ENCODE peak calls at places on chromosomes 5 and 9, in eight cellular contexts. G is spleen, K is stomach, E is endothelial cell of umbilical vein, R is A549, C is ovary, O is sigmoid colon, U is uterus. Z is an unnamed sample. For H3K4me1, the result is how much of the 10 kb centered on the place peaks cover.

GRCh38 chr9:88481933-88482332 is 53.0 kb upstream of the NXNL2 start:
- DNase-seq in R (peak), E (no peak), O (no peak), C (no peak), K (no peak), U (no peak), G (no peak), Z (no peak)

GRCh38 chr9:127166651-127167524 is 44.5 kb upstream of the ANGPTL2 start:
- DNase-seq in R (no peak), K (peak), G (peak), O (peak), E (no peak), U (peak), C (no peak), Z (peak)

GRCh38 chr9:36637491-36638270 is 65.0 kb downstream of the MELK start:
- DNase-seq in O (no peak), G (no peak), C (no peak), R (no peak), U (no peak), E (peak), K (no peak), Z (no peak)

GRCh38 chr5:136094913-136095641 is 37.6 kb upstream of the SMAD5 start:
- DNase-seq in U (no peak), O (no peak), C (no peak), K (no peak), E (no peak), R (no peak), G (no peak), Z (no peak)

GRCh38 chr9:17852108-17852507 is 273.2 kb downstream of the SH3GL2 start:
- DNase-seq in K (no peak), U (no peak), G (no peak), E (no peak), O (no peak), R (no peak), C (no peak), Z (no peak)

GRCh38 chr5:38462972-38463633 is 93.3 kb downstream of the LIFR start:
- DNase-seq in K (no peak), C (no peak), U (no peak), E (peak), R (no peak), G (no peak), O (no peak), Z (peak)

GRCh38 chr9:115717711-115718173 is 435.8 kb upstream of the PAPPA start:
- DNase-seq in U (no peak), R (no peak), O (no peak), C (no peak), G (no peak), K (no peak), E (no peak), Z (no peak)

GRCh38 chr5:23930985-23931384 is 423.6 kb downstream of the PRDM9 start:
- DNase-seq in E (no peak), K (no peak), O (no peak), U (no peak), G (no peak), C (no peak), R (peak), Z (no peak)

GRCh38 chr9:9003184-9003583 is 1203.6 kb upstream of the DMAC1 start:
- DNase-seq in E (no peak), G (no peak), K (no peak), U (no peak), R (peak), C (peak), O (no peak), Z (no peak)

GRCh38 chr5:145681686-145682085 is 153.5 kb downstream of the PRELID2 start:
- DNase-seq in R (peak), K (peak), G (no peak), U (peak), C (peak), E (peak), O (no peak), Z (no peak)

GRCh38 chr5:2751592-2752021 is at the start of gene IRX2:
- DNase-seq in R (peak), U (no peak), C (no peak), G (no peak), K (peak), O (no peak), E (no peak), Z (peak)

GRCh38 chr5:59745422-59745863 is 148.1 kb downstream of the PDE4D start:
- DNase-seq in U (peak), E (no peak), C (no peak), K (peak), O (peak), G (no peak), R (peak), Z (no peak)

GRCh38 chr9:127545196-127546124 is 66.6 kb upstream of the STXBP1 start:
- DNase-seq in G (no peak), K (peak), E (peak), C (peak), U (no peak), O (peak), R (peak), Z (no peak)

GRCh38 chr5:120297621-120298020 is 166.5 kb upstream of the PRR16 start:
- DNase-seq in O (no peak), C (no peak), G (no peak), U (no peak), K (no peak), R (no peak), E (no peak), Z (no peak)

GRCh38 chr5:1913578-1913977 is 30.9 kb upstream of the IRX4 start:
- DNase-seq in G (peak), K (no peak), C (no peak), E (no peak), R (no peak), U (no peak), O (peak), Z (no peak)

GRCh38 chr9:99840061-99840460 is 18.4 kb downstream of the NR4A3 start:
- DNase-seq in K (no peak), R (no peak), U (no peak), C (no peak), O (no peak), E (no peak), G (no peak), Z (peak)

GRCh38 chr5:161925960-161926359 is 78.0 kb downstream of the GABRA1 start:
- DNase-seq in G (no peak), R (no peak), K (no peak), E (no peak), C (no peak), O (no peak), U (no peak), Z (no peak)

GRCh38 chr5:179759961-179760541 is 27.4 kb downstream of the MAML1 start:
- DNase-seq in C (no peak), E (no peak), R (no peak), G (peak), U (no peak), K (no peak), O (no peak), Z (no peak)

GRCh38 chr9:121225240-121225639 is 23.6 kb upstream of the RAB14 start:
- DNase-seq in K (no peak), U (no peak), C (no peak), G (no peak), O (no peak), E (no peak), R (no peak), Z (no peak)

GRCh38 chr5:144088211-144088965 is 82.1 kb downstream of the YIPF5 start:
- DNase-seq in G (no peak), U (no peak), E (peak), K (no peak), C (no peak), O (no peak), R (no peak), Z (no peak)

GRCh38 chr9:70420267-70421019 is 6.0 kb upstream of the KLF9 start:
- DNase-seq in K (peak), C (peak), G (peak), E (peak), R (peak), O (peak), U (peak), Z (peak)

GRCh38 chr9:19156805-19157204 is 29.5 kb upstream of the PLIN2 start:
- DNase-seq in C (no peak), K (no peak), R (no peak), E (no peak), G (peak), O (peak), U (no peak), Z (no peak)

GRCh38 chr5:53035868-53036381 is 46.8 kb downstream of the ITGA2 start:
- DNase-seq in R (peak), G (no peak), O (no peak), U (no peak), C (no peak), K (no peak), E (peak), Z (no peak)

GRCh38 chr9:9791621-9792020 is 821.2 kb downstream of the PTPRD start:
- DNase-seq in C (no peak), U (no peak), E (peak), R (peak), G (no peak), K (no peak), O (no peak), Z (no peak)

GRCh38 chr5:32277782-32278181 is 35.0 kb downstream of the MTMR12 start:
- DNase-seq in G (no peak), O (no peak), E (no peak), K (no peak), R (no peak), U (no peak), C (no peak), Z (no peak)

GRCh38 chr9:90808890-90809685 is 7.5 kb downstream of the SYK start:
- DNase-seq in O (no peak), G (peak), U (no peak), E (no peak), C (no peak), R (no peak), K (no peak), Z (no peak)

GRCh38 chr9:21591221-21592062 is 109.3 kb upstream of the IFNE start:
- DNase-seq in K (peak), R (peak), U (peak), O (peak), C (peak), E (peak), G (no peak), Z (no peak)

GRCh38 chr5:140327589-140327988 is 18.8 kb downstream of the HBEGF start:
- DNase-seq in K (no peak), R (no peak), E (peak), O (no peak), U (no peak), G (no peak), C (no peak), Z (no peak)

GRCh38 chr9:69649566-69650260 is 22.5 kb downstream of the APBA1 start:
- DNase-seq in O (no peak), E (no peak), C (no peak), R (no peak), U (no peak), G (no peak), K (no peak), Z (no peak)

GRCh38 chr5:178212241-178213002 is 8.1 kb downstream of the HNRNPAB start:
- DNase-seq in O (no peak), E (no peak), C (no peak), R (no peak), G (peak), U (no peak), K (no peak), Z (no peak)

GRCh38 chr5:175922192-175922885 is 45.8 kb downstream of the THOC3 start:
- DNase-seq in U (no peak), O (no peak), R (peak), C (no peak), E (peak), K (no peak), G (no peak), Z (peak)

GRCh38 chr5:117752403-117752802 is 1177.8 kb upstream of the SEMA6A start:
- DNase-seq in K (no peak), E (no peak), U (no peak), G (no peak), R (no peak), O (no peak), C (no peak), Z (no peak)

GRCh38 chr9:107481035-107481434 is 8.5 kb downstream of the KLF4 start:
- DNase-seq in O (no peak), K (no peak), G (no peak), E (peak), R (peak), C (no peak), U (no peak), Z (no peak)

GRCh38 chr5:164680812-164681211 is 1175.4 kb downstream of the MAT2B start:
- DNase-seq in O (no peak), K (no peak), G (no peak), E (no peak), C (no peak), U (no peak), R (no peak), Z (no peak)
- TF ChIP-seq POLR2A in O (no peak), K (no peak), G (no peak), E (no peak), C (no peak), U (no peak), R (no peak), Z (no peak)

GRCh38 chr5:159777049-159777448 is 139.2 kb upstream of the ADRA1B start:
- DNase-seq in G (no peak), K (no peak), C (no peak), O (no peak), U (no peak), R (no peak), E (no peak), Z (no peak)

GRCh38 chr5:159774476-159775031 is 141.7 kb upstream of the ADRA1B start:
- DNase-seq in G (no peak), K (no peak), O (no peak), R (no peak), C (no peak), E (no peak), U (no peak), Z (no peak)

GRCh38 chr5:159775890-159776289 is 140.4 kb upstream of the ADRA1B start:
- DNase-seq in K (no peak), U (no peak), R (no peak), C (no peak), E (no peak), G (no peak), O (no peak), Z (no peak)

GRCh38 chr5:159772698-159773061 is 143.6 kb upstream of the ADRA1B start:
- DNase-seq in K (no peak), O (no peak), E (no peak), R (no peak), C (no peak), U (no peak), G (no peak), Z (no peak)

DNA sequence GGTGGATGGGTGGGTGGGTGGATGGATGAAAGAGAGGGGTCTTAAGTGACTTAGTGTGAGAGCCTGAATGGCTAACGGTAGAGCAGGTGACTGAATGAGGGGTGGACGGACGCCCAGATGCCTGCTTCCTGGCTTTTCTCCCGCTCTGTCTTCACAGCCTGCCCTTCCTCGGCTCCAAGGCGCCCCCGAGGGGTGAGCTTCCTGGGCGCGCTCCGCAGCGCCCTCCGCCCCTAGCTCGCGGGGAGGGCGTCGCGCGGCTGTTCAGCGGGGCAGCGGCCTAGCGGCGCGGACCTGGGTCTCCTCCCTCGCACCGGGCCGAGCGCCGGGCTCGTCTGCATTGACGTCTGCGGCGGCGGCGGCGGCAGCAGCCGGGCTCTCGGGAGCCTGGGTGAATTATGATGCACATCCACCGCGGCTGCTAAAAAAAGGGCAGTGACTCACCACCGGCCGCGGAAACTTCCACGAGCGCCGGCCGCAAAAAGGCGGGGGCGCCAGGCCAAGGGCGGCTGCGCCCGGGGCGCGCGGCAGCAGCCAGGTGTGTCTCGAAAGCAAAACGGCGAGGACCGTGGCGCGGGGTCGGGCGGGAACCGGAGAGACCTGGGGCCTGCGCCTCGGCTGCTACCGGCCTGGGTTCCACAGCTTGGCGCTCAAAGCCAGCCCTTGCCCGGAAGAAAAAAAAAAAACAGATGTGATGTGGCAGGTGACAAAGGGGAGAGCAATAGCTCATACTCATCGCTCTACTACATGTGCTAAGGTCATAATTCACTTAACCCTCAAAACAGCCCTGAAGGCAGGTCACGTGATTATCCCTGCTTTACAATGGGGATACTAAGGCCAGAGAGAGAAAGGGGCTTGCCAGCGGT is 143.0 kb upstream of the ADRA1B start:
- DNase-seq in O (peak), R (peak), G (peak), C (peak), E (peak), U (peak), K (peak), Z (no peak)
- H3K4me3 ChIP-seq in O (peak), R (peak), G (peak), C (peak), E (peak), U (no peak), K (peak), Z (peak)

GRCh38 chr5:78560456-78560855 is 88.1 kb downstream of the LHFPL2 start:
- DNase-seq in R (no peak), U (no peak), O (no peak), E (no peak), C (no peak), G (no peak), K (no peak), Z (peak)
- H3K4me1 ChIP-seq in R (under half), U (under half), O (under half), E (under half), C (under half), G (under half), K (under half), Z (under half)

GRCh38 chr9:136419092-136419420 is 8.6 kb downstream of the PMPCA start:
- DNase-seq in E (no peak), C (no peak), G (no peak), K (no peak), R (no peak), U (no peak), O (no peak), Z (no peak)
- TF ChIP-seq POLR2A in E (no peak), C (no peak), G (no peak), K (no peak), R (no peak), U (no peak), O (no peak), Z (no peak)

DNA sequence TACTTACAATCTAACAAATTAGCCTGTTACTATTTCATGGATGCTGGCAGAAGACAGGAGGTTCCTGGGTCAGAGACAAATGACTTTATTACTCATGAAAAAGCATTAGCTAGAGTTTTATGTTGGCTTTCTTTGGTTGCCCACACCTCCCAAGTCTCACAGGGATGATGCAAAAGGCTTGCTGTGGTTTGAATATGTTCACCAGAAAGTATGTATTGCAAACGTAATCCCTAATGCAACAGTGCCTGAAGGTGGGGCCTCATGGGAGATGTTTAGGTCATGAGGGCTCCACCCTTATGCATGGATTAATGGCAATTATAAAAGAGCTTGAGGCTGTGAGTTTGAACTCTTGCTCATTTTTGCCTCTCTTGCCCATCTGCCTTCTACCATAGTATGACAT is 28.5 kb downstream of the DPYSL3 start:
- DNase-seq in C (no peak), U (no peak), O (no peak), E (peak), R (no peak), G (no peak), K (no peak), Z (no peak)
- H3K4me3 ChIP-seq in C (no peak), U (no peak), O (no peak), E (no peak), R (no peak), G (no peak), K (no peak), Z (no peak)

DNA sequence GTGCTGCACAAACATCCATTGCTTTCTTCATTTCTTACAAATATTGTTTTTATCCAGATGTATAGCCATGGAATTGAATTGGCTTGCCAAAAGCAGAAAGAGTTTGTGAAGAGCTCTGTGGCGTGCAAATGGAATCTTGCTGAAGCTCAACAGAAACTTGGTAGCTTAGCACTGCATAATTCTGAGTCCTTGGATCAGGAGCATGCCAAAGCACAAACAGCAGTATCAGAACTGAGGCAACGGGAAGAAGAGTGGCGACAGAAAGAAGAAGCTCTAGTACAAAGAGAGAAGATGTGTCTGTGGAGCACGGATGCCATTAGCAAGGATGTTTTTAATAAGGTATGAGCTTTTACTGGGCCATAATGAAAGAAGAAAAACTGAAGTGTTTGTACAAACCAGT is 5.5 kb downstream of the CDC37L1 start:
- DNase-seq in C (no peak), K (no peak), G (no peak), E (no peak), U (no peak), O (no peak), R (no peak), Z (no peak)
- H3K4me1 ChIP-seq in C (under half), K (half or more), G (under half), E (under half), U (under half), O (under half), R (under half), Z (half or more)

GRCh38 chr9:114163517-114163924 is 8.2 kb downstream of the COL27A1 start:
- DNase-seq in U (no peak), C (peak), G (no peak), K (peak), R (peak), O (no peak), E (peak), Z (no peak)
- TF ChIP-seq POLR2A in U (no peak), C (no peak), G (no peak), K (no peak), R (no peak), O (no peak), E (no peak), Z (no peak)

DNA sequence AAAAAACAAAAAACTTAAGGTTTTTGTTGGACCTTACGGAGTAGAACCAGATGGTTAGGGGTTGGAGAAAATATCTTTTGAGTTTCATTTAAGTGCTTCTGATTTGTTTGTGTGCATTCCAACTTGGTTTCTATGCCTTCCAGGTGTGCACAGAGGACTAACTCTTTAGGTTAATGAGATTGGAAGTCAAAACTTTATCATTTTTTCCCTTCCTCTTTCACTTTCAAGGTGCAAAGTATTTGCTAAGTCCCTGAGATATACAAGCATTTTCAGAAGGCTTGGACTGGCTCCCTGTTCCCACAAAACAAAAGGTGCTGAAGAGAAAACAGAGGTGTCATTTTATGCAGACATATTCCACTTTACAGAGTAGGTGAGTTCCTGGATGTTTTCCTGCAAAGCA is 30.3 kb upstream of the CER1 start:
- DNase-seq in C (no peak), R (no peak), O (no peak), G (no peak), E (peak), U (no peak), K (no peak), Z (no peak)
- H3K4me3 ChIP-seq in C (no peak), R (no peak), O (no peak), G (no peak), E (no peak), U (no peak), K (no peak), Z (no peak)

Z was measured in esophagus muscularis mucosa.